ENCODE peak calls at places on chromosomes 16 and 17, in four cellular contexts. H, D, I and U are unnamed samples.

GRCh38 chr17:65751263-65751662 is 189.8 kb upstream of the AXIN2 start:
- DNase-seq in H (no peak), D (no peak), I (no peak), U (no peak)

GRCh38 chr17:39769974-39770587 is 32.3 kb downstream of the GRB7 start:
- DNase-seq in H (peak), D (no peak), I (no peak), U (no peak)

GRCh38 chr17:64155751-64156544 is 26.0 kb upstream of the ERN1 start:
- DNase-seq in H (no peak), D (no peak), I (no peak), U (no peak)

GRCh38 chr17:30229012-30229411 is 6.5 kb downstream of the SLC6A4 start:
- DNase-seq in H (no peak), D (no peak), I (no peak), U (peak)

GRCh38 chr16:50173318-50173717 is 20.2 kb downstream of the TENT4B start:
- DNase-seq in H (no peak), D (no peak), I (no peak), U (no peak)

GRCh38 chr17:52537368-52537767 is 378.9 kb upstream of the CA10 start:
- DNase-seq in H (no peak), D (no peak), I (no peak), U (no peak)

GRCh38 chr16:66801320-66802105 is at the start of gene TERB1:
- DNase-seq in H (no peak), D (no peak), I (no peak), U (no peak)

GRCh38 chr17:82734987-82735866 is at the start of gene FN3K:
- DNase-seq in H (no peak), D (no peak), I (peak), U (peak)

GRCh38 chr16:1979271-1980025 is 1.8 kb downstream of the NOXO1 start:
- DNase-seq in H (no peak), D (no peak), I (peak), U (no peak)

GRCh38 chr17:62898239-62898864 is 67.7 kb upstream of the TANC2 start:
- DNase-seq in H (no peak), D (no peak), I (no peak), U (peak)

GRCh38 chr17:28929769-28930168 is 21.5 kb downstream of the PHF12 start:
- DNase-seq in H (no peak), D (no peak), I (no peak), U (no peak)

GRCh38 chr16:3822366-3823045 is 58.0 kb downstream of the CREBBP start:
- DNase-seq in H (no peak), D (no peak), I (no peak), U (peak)

GRCh38 chr17:79811888-79812205 is 15.0 kb upstream of the CBX8 start:
- DNase-seq in H (no peak), D (no peak), I (peak), U (no peak)

GRCh38 chr17:42676424-42677011 is at the start of gene PLEKHH3:
- DNase-seq in H (no peak), D (no peak), I (peak), U (no peak)

GRCh38 chr17:57561072-57561861 is 183.8 kb downstream of the CCDC182 start:
- DNase-seq in H (no peak), D (no peak), I (no peak), U (no peak)

GRCh38 chr17:4946312-4946976 is 1.9 kb downstream of the PFN1 start:
- DNase-seq in H (no peak), D (no peak), I (no peak), U (no peak)

GRCh38 chr16:21256636-21257035 is 21.5 kb downstream of the CRYM start:
- DNase-seq in H (no peak), D (no peak), I (no peak), U (no peak)

GRCh38 chr17:49814781-49815496 is 26.5 kb downstream of the KAT7 start:
- DNase-seq in H (no peak), D (no peak), I (no peak), U (no peak)

GRCh38 chr17:28878158-28878910 is 19.2 kb downstream of the FLOT2 start:
- DNase-seq in H (no peak), D (no peak), I (no peak), U (no peak)

GRCh38 chr16:1027416-1027815 is 45.1 kb upstream of the SSTR5 start:
- DNase-seq in H (no peak), D (no peak), I (no peak), U (no peak)

GRCh38 chr17:74960739-74961342 is 11.7 kb downstream of the HID1 start:
- DNase-seq in H (peak), D (peak), I (peak), U (peak)

GRCh38 chr17:77076046-77076882 is 64.5 kb upstream of the SEC14L1 start:
- DNase-seq in H (no peak), D (no peak), I (no peak), U (no peak)

GRCh38 chr16:3266873-3267537 is 10.6 kb upstream of the MEFV start:
- DNase-seq in H (no peak), D (no peak), I (no peak), U (peak)

GRCh38 chr17:5121186-5121841 is 5.5 kb downstream of the USP6 start:
- DNase-seq in H (no peak), D (no peak), I (no peak), U (no peak)

GRCh38 chr16:55655709-55656694 is at the start of gene SLC6A2:
- DNase-seq in H (no peak), D (no peak), I (no peak), U (peak)

GRCh38 chr16:24834459-24835335 is 11.1 kb upstream of the SLC5A11 start:
- DNase-seq in H (no peak), D (no peak), I (no peak), U (peak)

GRCh38 chr17:37607637-37608368 is 1.4 kb downstream of the SYNRG start:
- DNase-seq in H (peak), D (no peak), I (peak), U (no peak)

GRCh38 chr17:17940451-17940911 is 31.7 kb downstream of the TOM1L2 start:
- DNase-seq in H (no peak), D (peak), I (no peak), U (peak)

GRCh38 chr17:82863941-82864720 is 24.3 kb upstream of the ZNF750 start:
- DNase-seq in H (peak), D (peak), I (peak), U (peak)

GRCh38 chr16:85048921-85049562 is 21.4 kb downstream of the KIAA0513 start:
- DNase-seq in H (no peak), D (no peak), I (no peak), U (no peak)

GRCh38 chr17:39631403-39631802 is 4.7 kb downstream of the PPP1R1B start:
- DNase-seq in H (no peak), D (no peak), I (no peak), U (no peak)

GRCh38 chr16:61968242-61968978 is 67.8 kb downstream of the CDH8 start:
- DNase-seq in H (no peak), D (no peak), I (no peak), U (no peak)

GRCh38 chr16:54056921-54057320 is 229.7 kb downstream of the IRX3 start:
- DNase-seq in H (no peak), D (no peak), I (no peak), U (no peak)

GRCh38 chr17:1203111-1203966 is 23.6 kb upstream of the ABR start:
- DNase-seq in H (peak), D (peak), I (peak), U (peak)